ENCODE peak calls at places on chromosome 13, in five cellular contexts. T is frontal cortex; I is activated naive CD8-positive, alpha-beta T cell treated with anti-CD3 and anti-CD28 coated beads, Interleukin-2, amount 50 U/mL, for 24 hours; L is neural progenitor cell; O is heart left ventricle. G is an unnamed sample.

GRCh38 chr13:44812818-44813217 is 176.5 kb downstream of the NUFIP1 start:
- DNase-seq in I (no peak), T (no peak), L (no peak), O (no peak), G (no peak)

GRCh38 chr13:38301236-38301635 is 48.4 kb upstream of the UFM1 start:
- DNase-seq in T (no peak), O (no peak), L (no peak), I (no peak), G (no peak)

GRCh38 chr13:114328595-114328994 is 14.3 kb downstream of the CHAMP1 start:
- DNase-seq in T (no peak), I (no peak), O (no peak), L (no peak), G (no peak)

GRCh38 chr13:51451467-51452390 is 1.1 kb downstream of the INTS6 start:
- DNase-seq in O (peak), I (peak), T (peak), L (peak), G (peak)

GRCh38 chr13:64488731-64489130 is 2741.4 kb downstream of the PCDH9 start:
- DNase-seq in I (no peak), O (no peak), T (no peak), L (no peak), G (no peak)

GRCh38 chr13:110636053-110636475 is 20.7 kb downstream of the NAXD start:
- DNase-seq in I (no peak), O (no peak), T (no peak), L (no peak), G (no peak)

GRCh38 chr13:27450921-27451461 is 627 bp upstream of the MTIF3 start:
- DNase-seq in T (no peak), L (peak), I (peak), O (peak), G (peak)

GRCh38 chr13:99086869-99087129 is 108.9 kb upstream of the DOCK9 start:
- DNase-seq in O (peak), T (no peak), I (no peak), L (no peak), G (no peak)

GRCh38 chr13:50914848-50915247 is 5.3 kb downstream of the RNASEH2B start:
- DNase-seq in T (no peak), O (no peak), L (no peak), I (no peak), G (no peak)

GRCh38 chr13:40490086-40490723 is 176.2 kb downstream of the FOXO1 start:
- DNase-seq in O (no peak), T (no peak), I (peak), L (no peak), G (peak)

GRCh38 chr13:46949211-46949610 is 52.4 kb upstream of the HTR2A start:
- DNase-seq in O (no peak), I (no peak), T (no peak), L (no peak), G (no peak)

GRCh38 chr13:30421093-30422055 is 919 bp upstream of the UBE2L5 start:
- DNase-seq in T (peak), O (peak), L (peak), I (peak), G (peak)

GRCh38 chr13:41914552-41914951 is 46.4 kb downstream of the VWA8 start:
- DNase-seq in I (no peak), T (no peak), L (no peak), O (no peak), G (no peak)

GRCh38 chr13:27927444-27928352 is 7.9 kb downstream of the PDX1 start:
- DNase-seq in O (no peak), I (no peak), T (no peak), L (peak), G (peak)

GRCh38 chr13:92303428-92303827 is 905.0 kb downstream of the GPC5 start:
- DNase-seq in O (no peak), L (no peak), T (no peak), I (no peak), G (no peak)

GRCh38 chr13:47794963-47795362 is 206.1 kb downstream of the SUCLA2 start:
- DNase-seq in I (no peak), T (no peak), L (no peak), O (no peak), G (no peak)

GRCh38 chr13:23322353-23323336 is 110.9 kb downstream of the SACS start:
- DNase-seq in T (no peak), O (peak), L (no peak), I (no peak), G (no peak)

GRCh38 chr13:74204606-74205312 is 70.6 kb upstream of the KLF12 start:
- DNase-seq in I (no peak), O (no peak), T (no peak), L (no peak), G (no peak)